ENCODE peak calls at places on chromosomes 13 and 19, in ten cellular contexts. X is testis, G is suprapubic skin, Z is A549, U is tibial nerve, H is prostate gland, W is transverse colon, Q is ovary, T is adrenal gland, O is K562. D is an unnamed sample.

GRCh38 chr13:113597386-113598080 is 13.0 kb downstream of the TFDP1 start:
- DNase-seq in X (no peak), G (peak), Z (no peak), U (no peak), H (no peak), W (no peak), Q (no peak), T (no peak), O (no peak), D (peak)

GRCh38 chr13:77326905-77327604 is at the start of gene MYCBP2:
- DNase-seq in X (peak), G (peak), Z (peak), U (peak), H (peak), W (peak), Q (peak), T (peak), O (peak), D (peak)

GRCh38 chr13:40484101-40484800 is 182.2 kb downstream of the FOXO1 start:
- DNase-seq in X (no peak), G (no peak), Z (no peak), U (no peak), H (no peak), W (no peak), Q (no peak), T (peak), O (no peak), D (peak)

GRCh38 chr13:50826035-50826434 is 17.5 kb downstream of the DLEU7 start:
- DNase-seq in X (no peak), G (no peak), Z (no peak), U (no peak), H (no peak), W (no peak), Q (no peak), T (no peak), O (no peak), D (no peak)

GRCh38 chr13:109569938-109570711 is 216.3 kb downstream of the IRS2 start:
- DNase-seq in X (no peak), G (no peak), Z (no peak), U (no peak), H (peak), W (no peak), Q (peak), T (no peak), O (no peak), D (no peak)

GRCh38 chr13:99605417-99606321 is 104.4 kb downstream of the TM9SF2 start:
- DNase-seq in X (peak), G (no peak), Z (peak), U (no peak), H (peak), W (peak), Q (peak), T (peak), O (peak), D (peak)

GRCh38 chr13:81302677-81303076 is 961.8 kb upstream of the SPRY2 start:
- DNase-seq in X (no peak), G (no peak), Z (no peak), U (no peak), H (no peak), W (no peak), Q (no peak), T (no peak), O (no peak), D (no peak)

GRCh38 chr19:53123400-53123799 is 9.3 kb downstream of the ZNF415 start:
- DNase-seq in X (peak), G (no peak), Z (no peak), U (no peak), H (no peak), W (no peak), Q (no peak), T (peak), O (no peak), D (no peak)

GRCh38 chr19:20558011-20558410 is 7.6 kb downstream of the ZNF737 start:
- DNase-seq in X (peak), G (no peak), Z (no peak), U (no peak), H (no peak), W (no peak), Q (no peak), T (peak), O (no peak), D (no peak)

GRCh38 chr13:60134376-60134775 is 29.4 kb downstream of the DIAPH3 start:
- DNase-seq in X (no peak), G (no peak), Z (peak), U (no peak), H (no peak), W (no peak), Q (no peak), T (no peak), O (no peak), D (no peak)

GRCh38 chr19:43628646-43629326 is 9.4 kb upstream of the ZNF428 start:
- DNase-seq in X (no peak), G (no peak), Z (no peak), U (no peak), H (no peak), W (no peak), Q (no peak), T (no peak), O (peak), D (no peak)

GRCh38 chr19:34260771-34261173 is 6.4 kb downstream of the GARRE1 start:
- DNase-seq in X (no peak), G (no peak), Z (no peak), U (no peak), H (no peak), W (no peak), Q (no peak), T (no peak), O (no peak), D (no peak)

GRCh38 chr13:110907951-110908898 is 6.6 kb downstream of the ANKRD10 start:
- DNase-seq in X (peak), G (no peak), Z (peak), U (no peak), H (peak), W (peak), Q (no peak), T (peak), O (no peak), D (no peak)

GRCh38 chr13:76225815-76226489 is 589.8 kb downstream of the LMO7 start:
- DNase-seq in X (peak), G (no peak), Z (no peak), U (no peak), H (no peak), W (no peak), Q (no peak), T (no peak), O (no peak), D (no peak)

GRCh38 chr13:111665691-111666095 is 345.3 kb downstream of the TEX29 start:
- DNase-seq in X (no peak), G (peak), Z (no peak), U (no peak), H (no peak), W (no peak), Q (peak), T (no peak), O (no peak), D (no peak)

GRCh38 chr19:44686896-44687295 is 12.1 kb upstream of the CEACAM16 start:
- DNase-seq in X (no peak), G (no peak), Z (no peak), U (no peak), H (no peak), W (no peak), Q (no peak), T (no peak), O (no peak), D (no peak)

GRCh38 chr13:95420501-95420900 is 119.2 kb upstream of the ABCC4 start:
- DNase-seq in X (no peak), G (no peak), Z (no peak), U (no peak), H (no peak), W (no peak), Q (no peak), T (no peak), O (no peak), D (no peak)

GRCh38 chr13:39835253-39835652 is 179.8 kb downstream of the COG6 start:
- DNase-seq in X (no peak), G (no peak), Z (no peak), U (no peak), H (no peak), W (no peak), Q (no peak), T (no peak), O (no peak), D (no peak)

GRCh38 chr19:16750081-16750480 is 30.4 kb downstream of the NWD1 start:
- DNase-seq in X (no peak), G (no peak), Z (no peak), U (no peak), H (no peak), W (no peak), Q (no peak), T (no peak), O (no peak), D (no peak)

GRCh38 chr19:41920878-41921277 is 7.4 kb downstream of the ERFL start:
- DNase-seq in X (no peak), G (no peak), Z (no peak), U (no peak), H (no peak), W (no peak), Q (no peak), T (no peak), O (no peak), D (no peak)

GRCh38 chr13:64928704-64929499 is 2301.2 kb downstream of the PCDH9 start:
- DNase-seq in X (no peak), G (no peak), Z (peak), U (no peak), H (no peak), W (no peak), Q (no peak), T (no peak), O (no peak), D (no peak)

GRCh38 chr19:38993271-38993670 is 17.7 kb upstream of the FBXO17 start:
- DNase-seq in X (no peak), G (no peak), Z (peak), U (no peak), H (no peak), W (no peak), Q (no peak), T (peak), O (no peak), D (peak)

GRCh38 chr13:76472916-76473315 is 413.3 kb downstream of the KCTD12 start:
- DNase-seq in X (no peak), G (no peak), Z (no peak), U (no peak), H (no peak), W (no peak), Q (no peak), T (no peak), O (no peak), D (no peak)

GRCh38 chr19:41706741-41707501 is 1.5 kb upstream of the CEACAM5 start:
- DNase-seq in X (peak), G (peak), Z (peak), U (no peak), H (peak), W (peak), Q (no peak), T (peak), O (peak), D (peak)

GRCh38 chr13:97851269-97851668 is 102.2 kb upstream of the IPO5 start:
- DNase-seq in X (no peak), G (no peak), Z (peak), U (no peak), H (no peak), W (no peak), Q (no peak), T (no peak), O (no peak), D (no peak)

GRCh38 chr13:108214511-108215383 is 589 bp downstream of the LIG4 start:
- DNase-seq in X (peak), G (peak), Z (no peak), U (no peak), H (no peak), W (no peak), Q (no peak), T (no peak), O (no peak), D (no peak)

GRCh38 chr13:35219021-35219420 is 257.5 kb downstream of the MAB21L1 start:
- DNase-seq in X (no peak), G (no peak), Z (no peak), U (no peak), H (no peak), W (no peak), Q (no peak), T (no peak), O (no peak), D (no peak)

GRCh38 chr13:61884830-61885229 is 469.2 kb upstream of the PCDH20 start:
- DNase-seq in X (no peak), G (no peak), Z (no peak), U (no peak), H (no peak), W (no peak), Q (no peak), T (no peak), O (no peak), D (no peak)

GRCh38 chr13:42107006-42107405 is 58.6 kb downstream of the DGKH start:
- DNase-seq in X (no peak), G (no peak), Z (no peak), U (no peak), H (no peak), W (no peak), Q (no peak), T (no peak), O (no peak), D (no peak)

GRCh38 chr13:43058836-43059235 is 35.5 kb downstream of the DNAJC15 start:
- DNase-seq in X (no peak), G (no peak), Z (no peak), U (no peak), H (no peak), W (no peak), Q (no peak), T (no peak), O (no peak), D (no peak)

GRCh38 chr13:41897126-41897525 is 63.8 kb downstream of the VWA8 start:
- DNase-seq in X (no peak), G (no peak), Z (no peak), U (no peak), H (no peak), W (no peak), Q (no peak), T (no peak), O (no peak), D (no peak)

GRCh38 chr13:38166121-38166520 is 183.5 kb upstream of the UFM1 start:
- DNase-seq in X (no peak), G (no peak), Z (no peak), U (no peak), H (no peak), W (no peak), Q (no peak), T (no peak), O (no peak), D (no peak)

GRCh38 chr19:677601-678380 is 1.6 kb downstream of the FSTL3 start:
- DNase-seq in X (no peak), G (peak), Z (peak), U (no peak), H (no peak), W (no peak), Q (no peak), T (no peak), O (no peak), D (no peak)

GRCh38 chr19:47019431-47020041 is at the start of gene NPAS1:
- DNase-seq in X (no peak), G (no peak), Z (no peak), U (no peak), H (no peak), W (no peak), Q (no peak), T (no peak), O (peak), D (no peak)

GRCh38 chr13:48492123-48493075 is 40.5 kb downstream of the RCBTB2 start:
- DNase-seq in X (peak), G (peak), Z (no peak), U (peak), H (peak), W (peak), Q (peak), T (peak), O (peak), D (peak)

GRCh38 chr13:108551674-108552073 is 77.7 kb upstream of the MYO16 start:
- DNase-seq in X (no peak), G (no peak), Z (no peak), U (no peak), H (no peak), W (no peak), Q (no peak), T (no peak), O (no peak), D (no peak)

GRCh38 chr13:24223341-24224231 is 63.1 kb downstream of the SPATA13 start:
- DNase-seq in X (no peak), G (no peak), Z (no peak), U (no peak), H (no peak), W (no peak), Q (no peak), T (no peak), O (no peak), D (no peak)

GRCh38 chr13:89520468-89520867 is 1827.0 kb upstream of the MIR17HG start:
- DNase-seq in X (no peak), G (no peak), Z (no peak), U (no peak), H (no peak), W (no peak), Q (no peak), T (no peak), O (no peak), D (no peak)

GRCh38 chr13:112444001-112444311 is 67.8 kb downstream of the SPACA7 start:
- DNase-seq in X (peak), G (peak), Z (peak), U (no peak), H (peak), W (peak), Q (no peak), T (peak), O (peak), D (no peak)

GRCh38 chr13:73303858-73304257 is 245.1 kb downstream of the KLF5 start:
- DNase-seq in X (no peak), G (no peak), Z (no peak), U (no peak), H (no peak), W (no peak), Q (no peak), T (no peak), O (no peak), D (no peak)

GRCh38 chr19:18500376-18500775 is 21.5 kb downstream of the ELL start:
- DNase-seq in X (no peak), G (no peak), Z (no peak), U (no peak), H (no peak), W (no peak), Q (no peak), T (no peak), O (no peak), D (no peak)
- TF ChIP-seq POLR2A in X (no peak), G (no peak), Z (no peak), U (no peak), H (no peak), W (no peak), Q (no peak), T (no peak), O (no peak), D (no peak)

GRCh38 chr13:57128909-57129308 is 11.8 kb upstream of the PRR20A start:
- DNase-seq in X (no peak), G (no peak), Z (peak), U (no peak), H (no peak), W (no peak), Q (no peak), T (no peak), O (no peak), D (no peak)
- TF ChIP-seq CTCF in X (no peak), G (no peak), Z (no peak), U (no peak), H (no peak), W (no peak), Q (no peak), T (no peak), O (no peak), D (no peak)

GRCh38 chr19:35508129-35508528 is 5.3 kb downstream of the DMKN start:
- DNase-seq in X (no peak), G (no peak), Z (no peak), U (no peak), H (no peak), W (no peak), Q (no peak), T (no peak), O (no peak), D (no peak)
- H3K4me3 ChIP-seq in X (no peak), G (no peak), Z (no peak), U (no peak), H (no peak), W (no peak), Q (no peak), T (no peak), O (no peak), D (no peak)

GRCh38 chr19:57559404-57560025 is at the start of gene ZNF550:
- DNase-seq in X (peak), G (peak), Z (peak), U (peak), H (peak), W (peak), Q (peak), T (peak), O (peak), D (peak)
- TF ChIP-seq POLR2A in X (no peak), G (no peak), Z (peak), U (no peak), H (peak), W (peak), Q (peak), T (no peak), O (peak), D (no peak)

GRCh38 chr19:51779703-51780102 is 15.3 kb upstream of the FPR3 start:
- DNase-seq in X (no peak), G (no peak), Z (no peak), U (no peak), H (no peak), W (no peak), Q (no peak), T (no peak), O (no peak), D (no peak)

GRCh38 chr19:51784109-51784785 is 10.7 kb upstream of the FPR3 start:
- DNase-seq in X (no peak), G (no peak), Z (no peak), U (no peak), H (no peak), W (no peak), Q (no peak), T (no peak), O (no peak), D (no peak)

GRCh38 chr19:51786651-51787494 is 8.1 kb upstream of the FPR3 start:
- DNase-seq in X (no peak), G (no peak), Z (no peak), U (no peak), H (no peak), W (no peak), Q (peak), T (no peak), O (no peak), D (no peak)

GRCh38 chr19:51784922-51785690 is 9.9 kb upstream of the FPR3 start:
- DNase-seq in X (peak), G (peak), Z (no peak), U (no peak), H (no peak), W (peak), Q (no peak), T (peak), O (peak), D (peak)

GRCh38 chr19:51783373-51783772 is 11.6 kb upstream of the FPR3 start:
- DNase-seq in X (no peak), G (no peak), Z (peak), U (no peak), H (no peak), W (no peak), Q (no peak), T (no peak), O (peak), D (no peak)
- TF ChIP-seq CTCF in X (no peak), G (no peak), Z (no peak), U (no peak), H (no peak), W (no peak), Q (no peak), T (no peak), O (peak), D (no peak)

DNA sequence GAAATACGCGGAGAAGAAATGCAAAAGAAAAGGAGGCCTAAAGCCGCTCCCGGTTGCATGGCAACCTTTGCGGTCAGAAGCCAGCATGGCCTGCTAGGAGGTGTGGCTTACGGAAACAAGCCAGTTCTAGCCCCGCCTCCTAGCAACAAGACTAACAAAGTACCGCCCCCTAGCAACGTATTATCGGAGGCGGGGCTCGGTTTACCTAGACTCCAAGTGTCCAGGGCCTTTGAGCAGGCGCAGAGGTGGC is 438 bp upstream of the CYTH2 start:
- DNase-seq in X (no peak), G (peak), Z (no peak), U (no peak), H (no peak), W (no peak), Q (no peak), T (no peak), O (no peak), D (peak)
- H3K4me3 ChIP-seq in X (peak), G (peak), Z (peak), U (peak), H (peak), W (peak), Q (peak), T (peak), O (peak), D (no peak)

D was measured in lower leg skin.